ENCODE peak calls at places on chromosomes 3 and 15, in five cellular contexts. Q is MM.1S, F is stomach, Z is amygdala, D is amniotic stem cell. C is an unnamed sample.

GRCh38 chr3:38146504-38146903 is 8.0 kb downstream of the MYD88 start:
- DNase-seq in F (no peak), Q (no peak), Z (no peak), D (no peak), C (no peak)

GRCh38 chr3:176568189-176568588 is 629.1 kb downstream of the TBL1XR1 start:
- DNase-seq in Z (no peak), D (no peak), F (no peak), Q (no peak), C (no peak)

GRCh38 chr15:99123706-99124451 is 19.0 kb downstream of the SYNM start:
- DNase-seq in D (peak), F (peak), Z (peak), Q (peak), C (peak)

GRCh38 chr3:152190636-152191183 is 78.0 kb upstream of the MBNL1 start:
- DNase-seq in D (no peak), Q (no peak), Z (no peak), F (no peak), C (no peak)

GRCh38 chr3:56885879-56886647 is 84.3 kb upstream of the ARHGEF3 start:
- DNase-seq in Q (no peak), D (no peak), Z (no peak), F (no peak), C (no peak)

GRCh38 chr3:115685097-115685496 is 61.8 kb downstream of the GAP43 start:
- DNase-seq in Z (no peak), Q (no peak), F (no peak), D (no peak), C (no peak)

GRCh38 chr3:171829841-171830559 is 13.1 kb upstream of the TMEM212 start:
- DNase-seq in D (no peak), F (peak), Q (peak), Z (peak), C (no peak)

GRCh38 chr15:94526071-94526689 is 294.8 kb downstream of the MCTP2 start:
- DNase-seq in Z (no peak), F (no peak), Q (no peak), D (no peak), C (no peak)

GRCh38 chr3:120304569-120305090 is 19.6 kb upstream of the GPR156 start:
- DNase-seq in Q (no peak), Z (no peak), F (no peak), D (no peak), C (no peak)

GRCh38 chr3:24608701-24609387 is 114.2 kb upstream of the THRB start:
- DNase-seq in D (no peak), Q (no peak), Z (no peak), F (no peak), C (no peak)

GRCh38 chr15:69997701-69998273 is 99.9 kb downstream of the TLE3 start:
- DNase-seq in Z (no peak), Q (no peak), F (peak), D (no peak), C (no peak)

GRCh38 chr3:14505803-14506500 is 34.2 kb downstream of the GRIP2 start:
- DNase-seq in Z (no peak), F (no peak), D (no peak), Q (no peak), C (no peak)

GRCh38 chr3:160755776-160756304 is at the start of gene PPM1L:
- DNase-seq in F (peak), D (peak), Q (peak), Z (peak), C (no peak)

GRCh38 chr15:31034152-31034551 is 42.7 kb upstream of the MTMR10 start:
- DNase-seq in D (no peak), F (no peak), Z (no peak), Q (no peak), C (no peak)

GRCh38 chr15:41746802-41747201 is 27.5 kb upstream of the MAPKBP1 start:
- DNase-seq in F (no peak), Q (no peak), Z (no peak), D (no peak), C (no peak)

GRCh38 chr3:169146866-169147245 is 516.7 kb downstream of the MECOM start:
- DNase-seq in Z (no peak), F (no peak), D (no peak), Q (no peak), C (no peak)

GRCh38 chr3:22288756-22289155 is 537.7 kb upstream of the ZNF385D start:
- DNase-seq in Q (no peak), Z (no peak), F (no peak), D (no peak), C (no peak)

GRCh38 chr15:85752591-85752990 is 42.1 kb downstream of the KLHL25 start:
- DNase-seq in Z (no peak), F (peak), Q (no peak), D (no peak), C (no peak)

GRCh38 chr3:123636431-123636841 is 51.6 kb upstream of the HACD2 start:
- DNase-seq in D (no peak), Q (no peak), Z (no peak), F (no peak), C (no peak)

GRCh38 chr3:188602620-188603019 is 448.7 kb downstream of the LPP start:
- DNase-seq in D (no peak), Z (no peak), Q (no peak), F (no peak), C (no peak)

GRCh38 chr3:169764453-169765280 is at the start of gene TERC:
- DNase-seq in Q (peak), Z (peak), D (peak), F (peak), C (peak)

GRCh38 chr3:17258823-17259436 is 374.2 kb downstream of the PLCL2 start:
- DNase-seq in F (no peak), D (no peak), Z (no peak), Q (peak), C (peak)

GRCh38 chr3:190983875-190984274 is 121.4 kb upstream of the GMNC start:
- DNase-seq in F (no peak), Q (peak), Z (no peak), D (no peak), C (no peak)

GRCh38 chr15:43977072-43977884 is 150.5 kb downstream of the WDR76 start:
- DNase-seq in D (no peak), Z (no peak), Q (peak), F (no peak), C (no peak)

GRCh38 chr3:111668912-111669488 is 73.9 kb upstream of the ZBED2 start:
- DNase-seq in Q (peak), F (no peak), Z (no peak), D (peak), C (peak)

GRCh38 chr3:172461530-172462138 is 13.4 kb upstream of the GHSR start:
- DNase-seq in D (no peak), Q (peak), Z (no peak), F (no peak), C (no peak)

GRCh38 chr3:159417761-159418160 is 570.9 kb upstream of the IL12A start:
- DNase-seq in D (no peak), Q (no peak), Z (no peak), F (no peak), C (no peak)

C was measured in AG09319.